ENCODE peak calls at places on chromosomes 16 and 17, in eight cellular contexts. One of them, this sample, is unnamed.
A peak's percentile ranks its signal among the peaks of the same experiment; 100 is the strongest.

GRCh38 chr16:72722552-72722951 is 325.4 kb downstream of the ZFHX3 start:
- DNase-seq in NCI-H774: peak; percentile 20
- DNase-seq in RWPE1: no peak
- DNase-seq in right lobe of liver: no peak
- DNase-seq in ACHN: no peak
- DNase-seq in fibroblast of pulmonary artery: no peak
- DNase-seq in dorsolateral prefrontal cortex: no peak
- DNase-seq in ureter: no peak
- DNase-seq in this sample: no peak

GRCh38 chr17:51015145-51015558 is 105.5 kb downstream of the SPAG9 start:
- DNase-seq in dorsolateral prefrontal cortex: no peak
- DNase-seq in NCI-H774: peak; percentile 57
- DNase-seq in ureter: no peak
- DNase-seq in RWPE1: no peak
- DNase-seq in right lobe of liver: no peak
- DNase-seq in fibroblast of pulmonary artery: peak; percentile 18
- DNase-seq in ACHN: no peak
- DNase-seq in this sample: no peak

GRCh38 chr16:74064120-74064735 is 232.4 kb upstream of the PSMD7 start:
- DNase-seq in right lobe of liver: no peak
- DNase-seq in fibroblast of pulmonary artery: no peak
- DNase-seq in dorsolateral prefrontal cortex: no peak
- DNase-seq in ACHN: no peak
- DNase-seq in ureter: no peak
- DNase-seq in RWPE1: no peak
- DNase-seq in NCI-H774: no peak
- DNase-seq in this sample: no peak

GRCh38 chr17:21263351-21263750 is 10.1 kb upstream of the NATD1 start:
- DNase-seq in dorsolateral prefrontal cortex: no peak
- DNase-seq in ureter: no peak
- DNase-seq in ACHN: peak; percentile 35
- DNase-seq in NCI-H774: no peak
- DNase-seq in fibroblast of pulmonary artery: peak; percentile 49
- DNase-seq in RWPE1: peak; percentile 78
- DNase-seq in right lobe of liver: no peak
- DNase-seq in this sample: no peak

GRCh38 chr17:40486513-40487370 is 14.7 kb downstream of the TNS4 start:
- DNase-seq in NCI-H774: no peak
- DNase-seq in RWPE1: no peak
- DNase-seq in dorsolateral prefrontal cortex: no peak
- DNase-seq in right lobe of liver: no peak
- DNase-seq in ACHN: no peak
- DNase-seq in ureter: no peak
- DNase-seq in fibroblast of pulmonary artery: peak; percentile 95
- DNase-seq in this sample: no peak

GRCh38 chr16:57858635-57859034 is 56.3 kb upstream of the KIFC3 start:
- DNase-seq in ureter: no peak
- DNase-seq in right lobe of liver: no peak
- DNase-seq in RWPE1: no peak
- DNase-seq in NCI-H774: no peak
- DNase-seq in dorsolateral prefrontal cortex: no peak
- DNase-seq in fibroblast of pulmonary artery: no peak
- DNase-seq in ACHN: no peak
- DNase-seq in this sample: no peak

GRCh38 chr17:80318166-80318565 is 57.5 kb downstream of the RNF213 start:
- DNase-seq in ureter: no peak
- DNase-seq in fibroblast of pulmonary artery: no peak
- DNase-seq in dorsolateral prefrontal cortex: no peak
- DNase-seq in RWPE1: no peak
- DNase-seq in NCI-H774: no peak
- DNase-seq in ACHN: no peak
- DNase-seq in right lobe of liver: no peak
- DNase-seq in this sample: no peak

GRCh38 chr16:88652763-88653065 is 1.9 kb upstream of the CYBA start:
- DNase-seq in RWPE1: no peak
- DNase-seq in ureter: no peak
- DNase-seq in right lobe of liver: no peak
- DNase-seq in NCI-H774: no peak
- DNase-seq in fibroblast of pulmonary artery: no peak
- DNase-seq in dorsolateral prefrontal cortex: no peak
- DNase-seq in ACHN: no peak
- DNase-seq in this sample: no peak

GRCh38 chr16:78996806-78997205 is 603.7 kb downstream of the MAF start:
- DNase-seq in RWPE1: no peak
- DNase-seq in ureter: no peak
- DNase-seq in fibroblast of pulmonary artery: no peak
- DNase-seq in right lobe of liver: no peak
- DNase-seq in NCI-H774: no peak
- DNase-seq in dorsolateral prefrontal cortex: peak; percentile 62
- DNase-seq in ACHN: no peak
- DNase-seq in this sample: no peak

GRCh38 chr16:73058616-73059409 is 10.9 kb upstream of the ZFHX3 start:
- DNase-seq in ureter: no peak
- DNase-seq in NCI-H774: peak; percentile 26
- DNase-seq in fibroblast of pulmonary artery: peak; percentile 66
- DNase-seq in ACHN: peak; percentile 41
- DNase-seq in dorsolateral prefrontal cortex: no peak
- DNase-seq in right lobe of liver: peak; percentile 56
- DNase-seq in RWPE1: no peak
- DNase-seq in this sample: peak; percentile 34

GRCh38 chr16:1279945-1280589 is 24.2 kb downstream of the TPSD1 start:
- DNase-seq in NCI-H774: no peak
- DNase-seq in RWPE1: no peak
- DNase-seq in dorsolateral prefrontal cortex: no peak
- DNase-seq in ureter: no peak
- DNase-seq in ACHN: no peak
- DNase-seq in fibroblast of pulmonary artery: no peak
- DNase-seq in right lobe of liver: no peak
- DNase-seq in this sample: no peak

GRCh38 chr16:457732-458400 is 32.4 kb downstream of the RAB11FIP3 start:
- DNase-seq in ACHN: no peak
- DNase-seq in ureter: no peak
- DNase-seq in dorsolateral prefrontal cortex: peak; percentile 65
- DNase-seq in NCI-H774: no peak
- DNase-seq in right lobe of liver: no peak
- DNase-seq in RWPE1: no peak
- DNase-seq in fibroblast of pulmonary artery: peak; percentile 61
- DNase-seq in this sample: no peak

GRCh38 chr16:48161906-48162305 is 6.1 kb upstream of the ABCC12 start:
- DNase-seq in dorsolateral prefrontal cortex: no peak
- DNase-seq in ACHN: no peak
- DNase-seq in RWPE1: no peak
- DNase-seq in right lobe of liver: no peak
- DNase-seq in NCI-H774: no peak
- DNase-seq in ureter: no peak
- DNase-seq in fibroblast of pulmonary artery: no peak
- DNase-seq in this sample: no peak

GRCh38 chr16:87948119-87948545 is 3.1 kb upstream of the BANP start:
- DNase-seq in right lobe of liver: no peak
- DNase-seq in RWPE1: no peak
- DNase-seq in ureter: no peak
- DNase-seq in fibroblast of pulmonary artery: no peak
- DNase-seq in dorsolateral prefrontal cortex: no peak
- DNase-seq in NCI-H774: no peak
- DNase-seq in ACHN: no peak
- DNase-seq in this sample: no peak

GRCh38 chr17:16391451-16391850 is 10.6 kb downstream of the UBB start:
- DNase-seq in NCI-H774: no peak
- DNase-seq in RWPE1: no peak
- DNase-seq in dorsolateral prefrontal cortex: no peak
- DNase-seq in fibroblast of pulmonary artery: no peak
- DNase-seq in ACHN: no peak
- DNase-seq in ureter: no peak
- DNase-seq in right lobe of liver: no peak
- DNase-seq in this sample: no peak

GRCh38 chr16:71882505-71883192 is 1.3 kb downstream of the ZNF821 start:
- DNase-seq in ureter: peak; percentile 82
- DNase-seq in RWPE1: peak; percentile 82
- DNase-seq in NCI-H774: peak; percentile 26
- DNase-seq in ACHN: peak; percentile 88
- DNase-seq in fibroblast of pulmonary artery: peak; percentile 80
- DNase-seq in right lobe of liver: peak; percentile 69
- DNase-seq in dorsolateral prefrontal cortex: peak; percentile 52
- DNase-seq in this sample: peak; percentile 54

GRCh38 chr16:75062135-75062943 is 54.2 kb downstream of the LDHD start:
- DNase-seq in right lobe of liver: peak; percentile 89
- DNase-seq in NCI-H774: no peak
- DNase-seq in ureter: no peak
- DNase-seq in fibroblast of pulmonary artery: peak; percentile 44
- DNase-seq in RWPE1: no peak
- DNase-seq in dorsolateral prefrontal cortex: no peak
- DNase-seq in ACHN: no peak
- DNase-seq in this sample: peak; percentile 80

GRCh38 chr16:8674413-8675022 is at the start of gene ABAT:
- DNase-seq in RWPE1: peak; percentile 97
- DNase-seq in dorsolateral prefrontal cortex: peak; percentile 96
- DNase-seq in ACHN: peak; percentile 90
- DNase-seq in fibroblast of pulmonary artery: peak; percentile 68
- DNase-seq in NCI-H774: peak; percentile 85
- DNase-seq in right lobe of liver: peak; percentile 96
- DNase-seq in ureter: peak; percentile 92
- DNase-seq in this sample: peak; percentile 74

GRCh38 chr16:30409125-30410060 is 2.0 kb downstream of the ZNF771 start:
- DNase-seq in ureter: peak; percentile 93
- DNase-seq in NCI-H774: peak; percentile 67
- DNase-seq in right lobe of liver: peak; percentile 93
- DNase-seq in fibroblast of pulmonary artery: peak; percentile 89
- DNase-seq in dorsolateral prefrontal cortex: peak; percentile 91
- DNase-seq in ACHN: peak; percentile 94
- DNase-seq in RWPE1: peak; percentile 83
- DNase-seq in this sample: peak; percentile 95

GRCh38 chr17:64428406-64428805 is 20.5 kb upstream of the MILR1 start:
- DNase-seq in ureter: no peak
- DNase-seq in NCI-H774: no peak
- DNase-seq in dorsolateral prefrontal cortex: no peak
- DNase-seq in RWPE1: no peak
- DNase-seq in ACHN: no peak
- DNase-seq in right lobe of liver: no peak
- DNase-seq in fibroblast of pulmonary artery: no peak
- DNase-seq in this sample: no peak

GRCh38 chr16:1037023-1037933 is 35.3 kb upstream of the SSTR5 start:
- DNase-seq in fibroblast of pulmonary artery: no peak
- DNase-seq in ACHN: peak; percentile 75
- DNase-seq in RWPE1: peak; percentile 81
- DNase-seq in ureter: peak; percentile 74
- DNase-seq in dorsolateral prefrontal cortex: peak; percentile 83
- DNase-seq in NCI-H774: no peak
- DNase-seq in right lobe of liver: no peak
- DNase-seq in this sample: peak; percentile 63

GRCh38 chr16:2834968-2835367 is 4.9 kb downstream of the ZG16B start:
- DNase-seq in ACHN: no peak
- DNase-seq in right lobe of liver: no peak
- DNase-seq in RWPE1: no peak
- DNase-seq in dorsolateral prefrontal cortex: no peak
- DNase-seq in NCI-H774: no peak
- DNase-seq in ureter: no peak
- DNase-seq in fibroblast of pulmonary artery: no peak
- DNase-seq in this sample: no peak